ENCODE peak calls at places on chromosomes 2 and 18, in eight cellular contexts. One of them, this sample, is unnamed.
A peak's percentile ranks its signal among the peaks of the same experiment; 100 is the strongest.

GRCh38 chr2:68993660-68994059 is 19.2 kb downstream of the GKN1 start:
- DNase-seq in tibial artery: no peak
- DNase-seq in epithelial cell of esophagus: no peak
- DNase-seq in ascending aorta: no peak
- DNase-seq in effector memory CD4-positive, alpha-beta T cell: no peak
- DNase-seq in tibial nerve: no peak
- DNase-seq in AG04450: no peak
- DNase-seq in fibroblast of lung: no peak
- DNase-seq in this sample: no peak

GRCh38 chr2:220191737-220192136 is 564.3 kb downstream of the SLC4A3 start:
- DNase-seq in tibial artery: no peak
- DNase-seq in epithelial cell of esophagus: no peak
- DNase-seq in ascending aorta: no peak
- DNase-seq in effector memory CD4-positive, alpha-beta T cell: no peak
- DNase-seq in tibial nerve: no peak
- DNase-seq in AG04450: no peak
- DNase-seq in fibroblast of lung: no peak
- DNase-seq in this sample: no peak

GRCh38 chr18:77115461-77115907 is 17.1 kb downstream of the MBP start:
- DNase-seq in tibial artery: no peak
- DNase-seq in epithelial cell of esophagus: no peak
- DNase-seq in ascending aorta: no peak
- DNase-seq in effector memory CD4-positive, alpha-beta T cell: no peak
- DNase-seq in tibial nerve: no peak
- DNase-seq in AG04450: no peak
- DNase-seq in fibroblast of lung: no peak
- DNase-seq in this sample: no peak

GRCh38 chr2:132597166-132597565 is 72.8 kb downstream of the LYPD1 start:
- DNase-seq in tibial artery: no peak
- DNase-seq in epithelial cell of esophagus: no peak
- DNase-seq in ascending aorta: no peak
- DNase-seq in effector memory CD4-positive, alpha-beta T cell: no peak
- DNase-seq in tibial nerve: no peak
- DNase-seq in AG04450: no peak
- DNase-seq in fibroblast of lung: no peak
- DNase-seq in this sample: no peak

GRCh38 chr2:47388888-47389287 is 14.1 kb upstream of the MSH2 start:
- DNase-seq in tibial artery: no peak
- DNase-seq in epithelial cell of esophagus: no peak
- DNase-seq in ascending aorta: no peak
- DNase-seq in effector memory CD4-positive, alpha-beta T cell: no peak
- DNase-seq in tibial nerve: no peak
- DNase-seq in AG04450: no peak
- DNase-seq in fibroblast of lung: no peak
- DNase-seq in this sample: no peak

GRCh38 chr2:189074496-189074895 is 100.3 kb downstream of the COL3A1 start:
- DNase-seq in tibial artery: no peak
- DNase-seq in epithelial cell of esophagus: no peak
- DNase-seq in ascending aorta: no peak
- DNase-seq in effector memory CD4-positive, alpha-beta T cell: no peak
- DNase-seq in tibial nerve: no peak
- DNase-seq in AG04450: no peak
- DNase-seq in fibroblast of lung: no peak
- DNase-seq in this sample: no peak

GRCh38 chr18:12403601-12404506 is 3.9 kb upstream of the PRELID3A start:
- DNase-seq in tibial artery: no peak
- DNase-seq in epithelial cell of esophagus: peak; percentile 87
- DNase-seq in ascending aorta: no peak
- DNase-seq in effector memory CD4-positive, alpha-beta T cell: no peak
- DNase-seq in tibial nerve: no peak
- DNase-seq in AG04450: peak; percentile 70
- DNase-seq in fibroblast of lung: peak; percentile 89
- DNase-seq in this sample: peak; percentile 92

GRCh38 chr2:236171213-236172201 is 3.3 kb upstream of the GBX2 start:
- DNase-seq in tibial artery: no peak
- DNase-seq in epithelial cell of esophagus: peak; percentile 60
- DNase-seq in ascending aorta: no peak
- DNase-seq in effector memory CD4-positive, alpha-beta T cell: no peak
- DNase-seq in tibial nerve: no peak
- DNase-seq in AG04450: no peak
- DNase-seq in fibroblast of lung: no peak
- DNase-seq in this sample: no peak

GRCh38 chr2:187875271-187875670 is 321.0 kb upstream of the TFPI start:
- DNase-seq in tibial artery: no peak
- DNase-seq in epithelial cell of esophagus: no peak
- DNase-seq in ascending aorta: no peak
- DNase-seq in effector memory CD4-positive, alpha-beta T cell: no peak
- DNase-seq in tibial nerve: no peak
- DNase-seq in AG04450: no peak
- DNase-seq in fibroblast of lung: no peak
- DNase-seq in this sample: no peak

GRCh38 chr18:48828201-48828580 is 122.6 kb downstream of the SMAD7 start:
- DNase-seq in tibial artery: no peak
- DNase-seq in epithelial cell of esophagus: no peak
- DNase-seq in ascending aorta: no peak
- DNase-seq in effector memory CD4-positive, alpha-beta T cell: no peak
- DNase-seq in tibial nerve: no peak
- DNase-seq in AG04450: no peak
- DNase-seq in fibroblast of lung: no peak
- DNase-seq in this sample: no peak
- H3K4me3 ChIP-seq in tibial artery: no peak overlapping the region
- H3K4me3 ChIP-seq in epithelial cell of esophagus: no peak overlapping the region
- H3K4me3 ChIP-seq in ascending aorta: peak overlapping the region; percentile 16
- H3K4me3 ChIP-seq in effector memory CD4-positive, alpha-beta T cell: no peak overlapping the region
- H3K4me3 ChIP-seq in tibial nerve: no peak overlapping the region
- H3K4me3 ChIP-seq in AG04450: no peak overlapping the region
- H3K4me3 ChIP-seq in fibroblast of lung: no peak overlapping the region
- H3K4me3 ChIP-seq in this sample: no peak overlapping the region

DNA sequence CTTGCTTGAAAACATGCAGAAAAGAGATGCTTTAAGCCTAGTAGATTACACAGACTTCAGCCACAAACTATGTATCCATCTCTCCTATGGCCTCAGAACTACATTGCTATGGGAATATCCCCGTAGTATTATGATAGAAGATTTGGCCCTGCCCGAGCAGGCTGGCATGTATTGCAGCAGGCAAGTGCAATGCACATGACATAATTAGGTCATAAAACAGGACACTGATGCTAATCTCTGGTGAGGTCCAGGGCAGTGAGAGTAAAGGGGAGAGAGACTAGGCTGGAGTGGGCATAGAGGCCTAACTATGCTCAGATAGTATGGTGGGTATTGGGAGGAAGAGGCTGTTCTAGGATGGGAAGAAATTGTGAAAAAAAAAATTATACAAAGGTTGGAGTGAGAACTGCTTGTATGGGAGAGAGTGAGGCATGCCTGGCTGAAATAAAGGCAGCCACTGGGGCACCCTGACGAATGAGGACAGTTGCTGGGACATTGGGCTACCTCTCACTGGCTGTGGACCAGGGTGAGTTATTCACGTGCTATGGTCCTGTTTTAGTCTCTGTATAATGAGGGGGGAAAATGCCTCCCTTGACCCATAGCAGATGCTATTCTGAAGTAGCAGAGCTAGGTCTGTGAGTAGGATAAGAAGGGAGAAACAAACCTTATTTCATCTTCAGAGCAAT is 1.6 kb upstream of the PLA2R1 start:
- DNase-seq in tibial artery: no peak
- DNase-seq in epithelial cell of esophagus: no peak
- DNase-seq in ascending aorta: no peak
- DNase-seq in effector memory CD4-positive, alpha-beta T cell: no peak
- DNase-seq in tibial nerve: no peak
- DNase-seq in AG04450: no peak
- DNase-seq in fibroblast of lung: no peak
- DNase-seq in this sample: no peak
- H3K4me3 ChIP-seq in tibial artery: no peak overlapping the region
- H3K4me3 ChIP-seq in epithelial cell of esophagus: no peak overlapping the region
- H3K4me3 ChIP-seq in ascending aorta: no peak overlapping the region
- H3K4me3 ChIP-seq in effector memory CD4-positive, alpha-beta T cell: no peak overlapping the region
- H3K4me3 ChIP-seq in tibial nerve: no peak overlapping the region
- H3K4me3 ChIP-seq in AG04450: no peak overlapping the region
- H3K4me3 ChIP-seq in fibroblast of lung: no peak overlapping the region
- H3K4me3 ChIP-seq in this sample: no peak overlapping the region

DNA sequence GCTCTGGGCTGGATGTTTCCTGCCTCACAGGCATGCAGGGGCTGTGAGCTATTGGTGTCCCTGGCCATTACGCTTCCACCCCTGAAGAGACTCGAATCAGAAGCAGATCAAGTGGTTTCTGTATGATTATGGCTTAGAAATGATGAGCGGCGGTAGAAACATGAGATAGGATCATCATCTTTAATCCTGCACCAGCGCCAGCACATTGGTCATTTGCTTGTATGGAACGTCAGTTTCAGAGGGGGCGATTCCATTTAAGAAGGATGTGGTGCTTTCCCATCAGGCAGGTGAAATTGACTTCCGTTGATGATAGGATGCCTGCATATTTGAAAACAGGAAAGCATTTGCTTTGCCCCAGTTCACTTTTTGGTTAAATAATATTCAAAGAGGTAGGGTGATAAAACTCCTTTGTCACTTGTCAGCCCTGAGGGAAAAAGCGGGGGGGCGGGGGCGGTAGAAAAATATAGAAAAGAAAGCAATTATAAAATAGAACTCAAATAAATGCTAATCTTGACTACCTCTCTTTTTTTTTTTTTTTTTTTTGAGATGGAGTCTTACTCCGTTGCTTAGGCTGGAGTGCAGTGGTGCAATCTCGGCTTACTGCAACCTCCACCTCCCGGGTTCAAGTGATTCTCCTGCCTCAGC is 152.6 kb downstream of the LRRC30 start:
- DNase-seq in tibial artery: no peak
- DNase-seq in epithelial cell of esophagus: no peak
- DNase-seq in ascending aorta: no peak
- DNase-seq in effector memory CD4-positive, alpha-beta T cell: no peak
- DNase-seq in tibial nerve: no peak
- DNase-seq in AG04450: no peak
- DNase-seq in fibroblast of lung: no peak
- DNase-seq in this sample: no peak
- H3K4me3 ChIP-seq in tibial artery: no peak overlapping the region
- H3K4me3 ChIP-seq in epithelial cell of esophagus: no peak overlapping the region
- H3K4me3 ChIP-seq in ascending aorta: no peak overlapping the region
- H3K4me3 ChIP-seq in effector memory CD4-positive, alpha-beta T cell: no peak overlapping the region
- H3K4me3 ChIP-seq in tibial nerve: no peak overlapping the region
- H3K4me3 ChIP-seq in AG04450: no peak overlapping the region
- H3K4me3 ChIP-seq in fibroblast of lung: no peak overlapping the region
- H3K4me3 ChIP-seq in this sample: no peak overlapping the region

DNA sequence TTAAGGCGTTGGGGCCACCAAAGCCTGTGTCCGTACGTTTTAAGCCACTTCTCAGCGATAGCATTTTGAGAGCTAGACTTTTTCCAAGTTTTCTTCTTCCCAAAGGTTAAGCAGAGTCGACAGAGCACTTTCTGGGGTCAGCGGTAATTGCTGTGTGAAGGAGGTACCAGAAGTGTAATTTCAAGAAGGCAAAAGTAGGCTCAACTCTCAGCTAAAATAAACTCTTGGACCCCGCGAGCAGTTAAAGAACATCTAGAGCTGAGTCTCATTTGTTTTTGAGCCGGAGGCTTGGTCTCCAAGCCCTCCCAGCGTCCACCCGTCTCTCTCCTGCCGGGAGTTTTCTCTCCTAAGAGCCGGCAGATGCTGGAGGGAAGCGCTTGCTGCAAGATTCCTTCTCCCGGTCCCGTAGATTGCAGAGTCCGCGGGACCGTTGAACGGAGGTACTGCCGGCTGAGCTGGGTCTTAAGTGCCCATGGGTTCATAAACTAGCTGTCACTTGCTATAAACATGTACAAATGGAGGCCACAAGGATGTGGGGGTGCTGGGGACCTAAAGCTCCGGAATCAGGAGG is 2.0 kb upstream of the PAX3 start:
- DNase-seq in tibial artery: no peak
- DNase-seq in epithelial cell of esophagus: no peak
- DNase-seq in ascending aorta: no peak
- DNase-seq in effector memory CD4-positive, alpha-beta T cell: no peak
- DNase-seq in tibial nerve: no peak
- DNase-seq in AG04450: no peak
- DNase-seq in fibroblast of lung: peak; percentile 45
- DNase-seq in this sample: no peak
- H3K4me3 ChIP-seq in tibial artery: no peak overlapping the region
- H3K4me3 ChIP-seq in epithelial cell of esophagus: no peak overlapping the region
- H3K4me3 ChIP-seq in ascending aorta: no peak overlapping the region
- H3K4me3 ChIP-seq in effector memory CD4-positive, alpha-beta T cell: no peak overlapping the region
- H3K4me3 ChIP-seq in tibial nerve: no peak overlapping the region
- H3K4me3 ChIP-seq in AG04450: no peak overlapping the region
- H3K4me3 ChIP-seq in fibroblast of lung: no peak overlapping the region
- H3K4me3 ChIP-seq in this sample: no peak overlapping the region

GRCh38 chr2:218664653-218665052 is 5.2 kb downstream of the BCS1L start:
- DNase-seq in tibial artery: no peak
- DNase-seq in epithelial cell of esophagus: no peak
- DNase-seq in ascending aorta: no peak
- DNase-seq in effector memory CD4-positive, alpha-beta T cell: no peak
- DNase-seq in tibial nerve: no peak
- DNase-seq in AG04450: no peak
- DNase-seq in fibroblast of lung: no peak
- DNase-seq in this sample: no peak

GRCh38 chr2:218659988-218660358 is 490 bp downstream of the BCS1L start:
- DNase-seq in tibial artery: no peak
- DNase-seq in epithelial cell of esophagus: peak; percentile 10
- DNase-seq in ascending aorta: no peak
- DNase-seq in effector memory CD4-positive, alpha-beta T cell: no peak
- DNase-seq in tibial nerve: no peak
- DNase-seq in AG04450: no peak
- DNase-seq in fibroblast of lung: no peak
- DNase-seq in this sample: no peak

GRCh38 chr2:218663901-218664300 is 4.4 kb downstream of the BCS1L start:
- DNase-seq in tibial artery: no peak
- DNase-seq in epithelial cell of esophagus: no peak
- DNase-seq in ascending aorta: no peak
- DNase-seq in effector memory CD4-positive, alpha-beta T cell: no peak
- DNase-seq in tibial nerve: no peak
- DNase-seq in AG04450: no peak
- DNase-seq in fibroblast of lung: no peak
- DNase-seq in this sample: no peak

GRCh38 chr2:218662377-218662776 is 2.9 kb downstream of the BCS1L start:
- DNase-seq in tibial artery: no peak
- DNase-seq in epithelial cell of esophagus: no peak
- DNase-seq in ascending aorta: no peak
- DNase-seq in effector memory CD4-positive, alpha-beta T cell: no peak
- DNase-seq in tibial nerve: no peak
- DNase-seq in AG04450: no peak
- DNase-seq in fibroblast of lung: no peak
- DNase-seq in this sample: no peak

GRCh38 chr2:218662827-218663226 is 3.3 kb downstream of the BCS1L start:
- DNase-seq in tibial artery: no peak
- DNase-seq in epithelial cell of esophagus: no peak
- DNase-seq in ascending aorta: no peak
- DNase-seq in effector memory CD4-positive, alpha-beta T cell: no peak
- DNase-seq in tibial nerve: no peak
- DNase-seq in AG04450: no peak
- DNase-seq in fibroblast of lung: no peak
- DNase-seq in this sample: no peak
- H3K4me3 ChIP-seq in tibial artery: no peak overlapping the region
- H3K4me3 ChIP-seq in epithelial cell of esophagus: no peak overlapping the region
- H3K4me3 ChIP-seq in ascending aorta: no peak overlapping the region
- H3K4me3 ChIP-seq in effector memory CD4-positive, alpha-beta T cell: no peak overlapping the region
- H3K4me3 ChIP-seq in tibial nerve: no peak overlapping the region
- H3K4me3 ChIP-seq in AG04450: no peak overlapping the region
- H3K4me3 ChIP-seq in fibroblast of lung: no peak overlapping the region
- H3K4me3 ChIP-seq in this sample: no peak overlapping the region

DNA sequence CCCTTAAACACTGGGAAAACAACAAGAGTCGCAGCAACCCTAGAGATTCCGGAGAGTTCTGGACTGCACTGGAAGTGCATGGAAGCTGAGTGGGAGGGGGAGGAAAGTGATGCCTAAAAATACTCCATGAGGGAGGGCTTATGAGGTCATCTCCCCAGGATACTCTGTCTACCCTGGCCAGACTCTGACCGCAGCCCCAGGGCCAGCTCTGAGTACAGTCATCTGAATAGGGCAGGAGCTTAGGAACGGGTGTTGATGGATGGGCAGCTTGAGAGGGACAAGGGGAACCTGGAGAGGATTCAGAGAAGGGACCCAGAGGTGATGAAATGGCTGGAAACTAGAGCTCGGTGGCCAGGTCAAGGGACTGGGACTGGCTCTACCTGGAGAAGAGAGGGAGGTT is 79.3 kb upstream of the IGFBP5 start:
- DNase-seq in tibial artery: peak; percentile 64
- DNase-seq in epithelial cell of esophagus: no peak
- DNase-seq in ascending aorta: peak; percentile 64
- DNase-seq in effector memory CD4-positive, alpha-beta T cell: no peak
- DNase-seq in tibial nerve: peak; percentile 29
- DNase-seq in AG04450: peak; percentile 63
- DNase-seq in fibroblast of lung: peak; percentile 98
- DNase-seq in this sample: peak; percentile 85
- H3K4me3 ChIP-seq in tibial artery: no peak overlapping the region
- H3K4me3 ChIP-seq in epithelial cell of esophagus: no peak overlapping the region
- H3K4me3 ChIP-seq in ascending aorta: no peak overlapping the region
- H3K4me3 ChIP-seq in effector memory CD4-positive, alpha-beta T cell: no peak overlapping the region
- H3K4me3 ChIP-seq in tibial nerve: no peak overlapping the region
- H3K4me3 ChIP-seq in AG04450: peak overlapping the region; percentile 20
- H3K4me3 ChIP-seq in fibroblast of lung: no peak overlapping the region
- H3K4me3 ChIP-seq in this sample: no peak overlapping the region